ENCODE peak calls at places on chromosomes 4 and X, in five cellular contexts. W, R, S, A and N are unnamed samples.

GRCh38 chrX:149825424-149825823 is 43.7 kb downstream of the MAGEA9 start:
- DNase-seq in W (no peak), R (peak; percentile 19), S (no peak), A (no peak), N (no peak)

GRCh38 chr4:173024203-173024602 is 144.4 kb upstream of the GALNT7 start:
- DNase-seq in W (no peak), R (no peak), S (no peak), A (no peak), N (no peak)

GRCh38 chrX:1657367-1658082 is 42.7 kb downstream of the ASMT start:
- DNase-seq in W (no peak), R (no peak), S (no peak), A (no peak), N (peak; percentile 14)

GRCh38 chr4:167581449-167581965 is 347.2 kb upstream of the SPOCK3 start:
- DNase-seq in W (no peak), R (no peak), S (peak; percentile 60), A (no peak), N (no peak)

GRCh38 chr4:56007154-56007553 is 58.4 kb downstream of the CEP135 start:
- DNase-seq in W (no peak), R (no peak), S (no peak), A (no peak), N (no peak)

GRCh38 chr4:151012376-151012775 is 2.7 kb downstream of the LRBA start:
- DNase-seq in W (no peak), R (no peak), S (no peak), A (no peak), N (no peak)

GRCh38 chr4:149690726-149691125 is 124.9 kb downstream of the IQCM start:
- DNase-seq in W (no peak), R (no peak), S (no peak), A (no peak), N (no peak)

GRCh38 chr4:92199135-92199534 is 104.6 kb upstream of the GRID2 start:
- DNase-seq in W (no peak), R (no peak), S (no peak), A (no peak), N (no peak)

GRCh38 chr4:71195932-71196331 is 142.9 kb upstream of the SLC4A4 start:
- DNase-seq in W (peak; percentile 4), R (no peak), S (no peak), A (no peak), N (no peak)

GRCh38 chr4:7753271-7753670 is 186.4 kb downstream of the AFAP1 start:
- DNase-seq in W (no peak), R (peak; percentile 76), S (peak; percentile 43), A (no peak), N (no peak)

GRCh38 chrX:100643943-100644587 is at the start of gene SRPX2:
- DNase-seq in W (no peak), R (peak; percentile 74), S (no peak), A (no peak), N (no peak)

GRCh38 chrX:9133426-9133825 is 99.5 kb upstream of the FAM9B start:
- DNase-seq in W (no peak), R (no peak), S (no peak), A (no peak), N (no peak)

DNA sequence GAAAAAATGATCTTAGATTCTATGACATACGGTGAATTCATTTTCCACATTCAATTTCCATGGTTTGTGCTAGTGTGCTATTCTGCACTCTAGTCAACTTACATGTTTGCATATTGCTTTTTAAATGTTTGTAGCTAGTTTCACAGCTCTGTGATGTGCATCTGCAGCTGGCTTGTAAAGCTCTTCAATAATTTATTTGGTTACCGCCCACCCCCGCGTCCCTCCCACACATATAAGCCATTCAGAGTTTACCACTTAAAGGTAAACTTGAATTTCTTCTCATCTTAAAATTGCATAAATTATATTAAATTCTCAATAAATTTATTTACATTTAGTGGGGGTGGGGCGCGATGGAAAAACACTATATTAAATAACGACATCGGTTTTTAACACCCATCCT is 291 bp upstream of the NBDY start:
- DNase-seq in W (no peak), R (peak; percentile 27), S (no peak), A (no peak), N (peak; percentile 39)
- H3K27ac ChIP-seq in W (no peak overlapping the region), R (peak overlapping the region; percentile 86), S (no peak overlapping the region), A (peak overlapping the region; percentile 77), N (peak overlapping the region; percentile 81)

GRCh38 chrX:20101927-20102581 is 14.7 kb downstream of the MAP7D2 start:
- DNase-seq in W (no peak), R (no peak), S (no peak), A (no peak), N (no peak)
- H3K4me3 ChIP-seq in W (no peak overlapping the region), R (no peak overlapping the region), S (no peak overlapping the region), A (no peak overlapping the region), N (no peak overlapping the region)

DNA sequence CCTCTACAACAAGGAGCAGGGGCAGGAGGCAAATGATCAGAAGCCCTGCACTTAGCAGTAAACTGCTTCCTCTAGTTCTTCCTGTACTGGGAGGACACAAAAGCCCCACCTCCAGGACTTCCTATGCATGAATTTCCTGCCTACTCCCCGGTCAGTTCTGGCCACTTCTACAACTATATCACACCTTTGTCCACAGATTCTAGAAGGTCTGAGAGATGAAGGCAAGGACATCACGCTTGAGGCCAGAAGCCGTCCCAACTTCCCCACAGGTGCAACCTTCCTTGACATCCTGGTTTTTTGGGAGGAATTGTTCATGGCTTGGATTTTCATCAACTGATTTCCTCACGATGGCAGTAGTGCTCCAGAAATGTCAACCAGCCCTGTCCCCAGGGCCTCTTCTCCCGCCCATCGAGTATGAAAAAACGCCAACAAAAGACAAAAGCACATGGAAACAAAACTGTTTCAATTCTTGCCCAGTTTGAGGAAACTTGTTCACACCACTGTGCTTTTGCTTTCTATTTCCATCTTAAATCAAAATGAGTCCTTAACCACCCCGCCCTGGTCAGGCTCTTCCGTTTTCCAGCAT is 206.5 kb upstream of the STK26 start:
- DNase-seq in W (no peak), R (peak; percentile 72), S (no peak), A (no peak), N (peak; percentile 85)
- H3K27ac ChIP-seq in W (no peak overlapping the region), R (peak overlapping the region; percentile 24), S (no peak overlapping the region), A (peak overlapping the region; percentile 43), N (no peak overlapping the region)

DNA sequence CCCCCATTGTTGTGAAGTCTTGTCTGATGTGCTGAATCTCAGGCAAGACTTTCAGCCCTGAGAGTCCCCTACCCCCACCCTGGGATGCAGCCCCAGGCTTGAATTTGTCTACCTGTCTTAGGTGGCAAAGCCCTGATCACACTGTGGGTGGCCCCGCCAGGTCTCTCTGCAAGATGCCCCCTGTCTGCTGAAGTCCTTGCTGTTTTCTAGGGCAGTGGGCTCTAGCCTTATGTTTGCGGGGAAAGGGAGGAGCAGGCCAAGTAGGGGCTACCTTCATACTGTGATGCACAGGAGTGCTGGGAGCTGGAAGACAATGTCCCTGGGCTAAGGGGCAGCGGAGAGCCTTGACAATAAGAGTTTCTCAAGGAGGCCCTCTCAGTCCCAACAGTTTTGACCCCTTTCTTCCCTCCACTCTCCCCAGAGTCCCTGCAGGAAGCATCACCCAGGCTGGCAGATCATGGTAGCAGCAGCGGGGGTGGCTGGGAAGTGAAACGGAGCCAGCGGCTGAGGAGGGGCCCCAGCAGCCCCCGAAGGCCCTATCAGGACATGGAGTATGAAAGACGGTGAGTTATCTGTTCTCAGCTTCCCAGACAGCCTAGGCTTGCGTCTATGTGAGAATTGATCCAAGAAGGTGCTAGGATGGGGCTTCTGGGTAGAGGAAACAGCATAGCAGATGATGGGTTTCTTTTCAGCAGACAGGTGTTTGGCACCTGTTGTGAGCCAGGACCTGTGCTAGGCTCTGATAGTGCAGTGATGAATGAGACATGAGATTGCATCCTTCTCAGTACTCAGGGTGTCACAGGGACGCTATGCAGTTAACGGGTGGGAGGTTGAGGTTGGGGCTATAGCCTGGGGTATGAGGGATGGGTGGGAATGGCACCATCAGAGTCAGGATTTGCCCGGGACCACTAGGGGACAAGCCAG is 2.2 kb downstream of the RBM10 start:
- DNase-seq in W (no peak), R (no peak), S (no peak), A (no peak), N (no peak)
- H3K4me3 ChIP-seq in W (peak overlapping the region; percentile 79), R (no peak overlapping the region), S (no peak overlapping the region), A (peak overlapping the region; percentile 70), N (peak overlapping the region; percentile 32)

DNA sequence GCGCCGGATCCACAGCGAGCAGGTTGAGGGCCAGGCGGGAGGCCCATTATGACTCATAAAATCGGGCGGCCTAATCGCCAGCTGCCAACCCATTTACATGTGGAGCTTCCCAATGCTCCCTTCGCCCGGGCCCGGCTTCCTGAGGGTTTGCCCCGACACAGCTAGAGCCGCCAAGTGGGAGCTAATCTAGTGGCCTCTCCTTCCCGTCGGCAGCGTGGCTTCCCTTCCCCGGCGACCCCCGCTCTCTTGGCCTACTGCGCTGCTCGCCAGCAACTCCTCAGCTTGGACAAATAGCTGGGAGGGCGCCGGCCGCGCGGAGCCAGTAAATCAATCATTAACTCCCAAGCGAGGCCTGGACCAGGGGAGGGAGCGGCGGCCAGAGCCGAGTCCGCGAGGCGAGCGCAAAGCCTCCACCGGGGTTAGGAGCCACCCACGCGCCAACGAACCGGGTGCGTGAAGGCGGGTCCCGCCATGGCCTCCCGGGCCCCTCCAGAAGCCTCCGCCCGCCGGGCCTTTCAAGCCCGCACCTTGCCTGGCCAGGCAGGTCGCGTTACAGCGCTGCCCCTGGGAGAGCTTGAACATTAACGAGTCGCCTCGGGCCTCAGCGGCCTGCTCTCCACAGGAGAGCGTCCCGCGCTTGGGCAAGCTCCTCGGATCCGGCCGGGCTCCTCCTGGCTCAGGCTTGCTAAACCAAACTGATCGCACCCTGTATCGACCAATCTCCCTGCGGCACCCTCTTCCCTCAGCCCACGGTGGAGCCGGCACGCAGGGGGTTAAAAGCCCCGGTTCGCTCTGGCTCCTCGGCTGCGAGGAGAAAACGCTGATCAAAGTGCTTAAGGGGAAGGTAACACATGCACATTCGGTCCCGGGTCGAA is 10.6 kb upstream of the BCOR start:
- DNase-seq in W (no peak), R (peak; percentile 77), S (peak; percentile 90), A (no peak), N (no peak)
- H3K27ac ChIP-seq in W (no peak overlapping the region), R (peak overlapping the region; percentile 90), S (peak overlapping the region; percentile 85), A (peak overlapping the region; percentile 93), N (no peak overlapping the region)